ENCODE peak calls at places on chromosomes 3 and 15, in nine cellular contexts. Q, H, N, I, C, A, W, K and V are unnamed samples.

GRCh38 chr3:113166719-113167492 is 44.5 kb upstream of the BOC start:
- DNase-seq in Q (no peak), H (peak), N (peak), I (no peak), C (no peak), A (peak), W (no peak), K (peak), V (no peak)

GRCh38 chr15:80031841-80032240 is 27.6 kb upstream of the ZFAND6 start:
- DNase-seq in Q (peak), H (peak), N (no peak), I (no peak), C (no peak), A (no peak), W (no peak), K (no peak), V (no peak)

GRCh38 chr3:73719877-73720276 is 95.1 kb upstream of the PDZRN3 start:
- DNase-seq in Q (no peak), H (no peak), N (no peak), I (no peak), C (no peak), A (peak), W (no peak), K (no peak), V (no peak)

GRCh38 chr3:3366391-3366790 is 186.9 kb upstream of the CRBN start:
- DNase-seq in Q (no peak), H (no peak), N (no peak), I (no peak), C (no peak), A (no peak), W (no peak), K (no peak), V (no peak)

GRCh38 chr3:53155763-53156162 is 5.2 kb upstream of the PRKCD start:
- DNase-seq in Q (no peak), H (no peak), N (no peak), I (no peak), C (no peak), A (no peak), W (no peak), K (no peak), V (no peak)

GRCh38 chr3:184456476-184456875 is 76.6 kb downstream of the CHRD start:
- DNase-seq in Q (no peak), H (no peak), N (no peak), I (no peak), C (no peak), A (no peak), W (no peak), K (no peak), V (no peak)

GRCh38 chr3:188152660-188153497 is 1.1 kb upstream of the LPP start:
- DNase-seq in Q (no peak), H (peak), N (peak), I (no peak), C (no peak), A (peak), W (peak), K (no peak), V (no peak)

GRCh38 chr15:31276596-31277298 is 49.9 kb upstream of the KLF13 start:
- DNase-seq in Q (no peak), H (peak), N (no peak), I (no peak), C (no peak), A (no peak), W (no peak), K (no peak), V (no peak)

GRCh38 chr3:152298393-152299242 is 29.9 kb downstream of the MBNL1 start:
- DNase-seq in Q (peak), H (peak), N (peak), I (no peak), C (no peak), A (peak), W (peak), K (peak), V (no peak)

GRCh38 chr15:87961851-87962816 is 294.4 kb downstream of the NTRK3 start:
- DNase-seq in Q (no peak), H (no peak), N (no peak), I (no peak), C (no peak), A (no peak), W (no peak), K (no peak), V (no peak)

GRCh38 chr3:13134879-13135206 is 61.6 kb upstream of the IQSEC1 start:
- DNase-seq in Q (no peak), H (no peak), N (no peak), I (no peak), C (no peak), A (no peak), W (no peak), K (no peak), V (no peak)

GRCh38 chr15:25762015-25762662 is 101.0 kb downstream of the ATP10A start:
- DNase-seq in Q (no peak), H (no peak), N (no peak), I (no peak), C (no peak), A (no peak), W (no peak), K (no peak), V (peak)

GRCh38 chr3:73727854-73728253 is 103.1 kb upstream of the PDZRN3 start:
- DNase-seq in Q (no peak), H (no peak), N (no peak), I (no peak), C (no peak), A (peak), W (no peak), K (no peak), V (no peak)

GRCh38 chr3:150407051-150407817 is 864 bp upstream of the TSC22D2 start:
- DNase-seq in Q (no peak), H (no peak), N (no peak), I (no peak), C (no peak), A (peak), W (no peak), K (no peak), V (no peak)

GRCh38 chr3:127482216-127483004 is 108.1 kb downstream of the TPRA1 start:
- DNase-seq in Q (no peak), H (no peak), N (no peak), I (no peak), C (no peak), A (no peak), W (no peak), K (no peak), V (no peak)

GRCh38 chr15:92525758-92526245 is 129.8 kb downstream of the FAM174B start:
- DNase-seq in Q (no peak), H (no peak), N (no peak), I (no peak), C (no peak), A (no peak), W (no peak), K (no peak), V (no peak)

GRCh38 chr3:106168941-106169340 is 300.1 kb upstream of the CBLB start:
- DNase-seq in Q (no peak), H (no peak), N (no peak), I (no peak), C (no peak), A (no peak), W (no peak), K (no peak), V (no peak)

GRCh38 chr15:39242345-39242744 is 338.5 kb upstream of the THBS1 start:
- DNase-seq in Q (no peak), H (no peak), N (no peak), I (no peak), C (no peak), A (peak), W (no peak), K (no peak), V (no peak)

GRCh38 chr3:40972350-40972749 is 227.0 kb upstream of the CTNNB1 start:
- DNase-seq in Q (no peak), H (no peak), N (no peak), I (no peak), C (no peak), A (no peak), W (no peak), K (no peak), V (no peak)

GRCh38 chr15:38130200-38130567 is 122.5 kb upstream of the SPRED1 start:
- DNase-seq in Q (no peak), H (no peak), N (no peak), I (no peak), C (no peak), A (no peak), W (no peak), K (no peak), V (no peak)

GRCh38 chr15:31245135-31245689 is 81.4 kb upstream of the KLF13 start:
- DNase-seq in Q (no peak), H (no peak), N (no peak), I (no peak), C (no peak), A (no peak), W (no peak), K (no peak), V (no peak)

GRCh38 chr3:98521897-98522537 is 685 bp downstream of the CLDND1 start:
- DNase-seq in Q (peak), H (peak), N (peak), I (no peak), C (no peak), A (peak), W (peak), K (peak), V (no peak)

GRCh38 chr3:99562990-99563607 is 75.3 kb upstream of the COL8A1 start:
- DNase-seq in Q (no peak), H (no peak), N (no peak), I (no peak), C (no peak), A (peak), W (no peak), K (no peak), V (no peak)